ENCODE peak calls at places on chromosomes 5 and 9, in eight cellular contexts. One of them, this sample, is unnamed. For H3K27me3, the result is how much of the 10 kb centered on the place peaks cover.

GRCh38 chr9:33778700-33779351 is 16.5 kb upstream of the PRSS3 start:
- DNase-seq in breast epithelium: no peak
- DNase-seq in CD8-positive, alpha-beta memory T cell: peak
- DNase-seq in brain microvascular endothelial cell: peak
- DNase-seq in left ventricle myocardium inferior: no peak
- DNase-seq in body of pancreas: peak
- DNase-seq in effector memory CD4-positive, alpha-beta T cell: peak
- DNase-seq in left lung: no peak
- DNase-seq in this sample: no peak

GRCh38 chr5:134106991-134107701 is 7.3 kb upstream of the TCF7 start:
- DNase-seq in breast epithelium: no peak
- DNase-seq in CD8-positive, alpha-beta memory T cell: no peak
- DNase-seq in brain microvascular endothelial cell: no peak
- DNase-seq in left ventricle myocardium inferior: no peak
- DNase-seq in body of pancreas: no peak
- DNase-seq in effector memory CD4-positive, alpha-beta T cell: no peak
- DNase-seq in left lung: no peak
- DNase-seq in this sample: no peak

GRCh38 chr9:78187763-78188495 is 47.9 kb upstream of the CEP78 start:
- DNase-seq in breast epithelium: no peak
- DNase-seq in CD8-positive, alpha-beta memory T cell: no peak
- DNase-seq in brain microvascular endothelial cell: no peak
- DNase-seq in left ventricle myocardium inferior: peak
- DNase-seq in body of pancreas: no peak
- DNase-seq in effector memory CD4-positive, alpha-beta T cell: no peak
- DNase-seq in left lung: peak
- DNase-seq in this sample: no peak

GRCh38 chr9:134475051-134475790 is 149.0 kb downstream of the RXRA start:
- DNase-seq in breast epithelium: peak
- DNase-seq in CD8-positive, alpha-beta memory T cell: no peak
- DNase-seq in brain microvascular endothelial cell: peak
- DNase-seq in left ventricle myocardium inferior: peak
- DNase-seq in body of pancreas: no peak
- DNase-seq in effector memory CD4-positive, alpha-beta T cell: no peak
- DNase-seq in left lung: peak
- DNase-seq in this sample: no peak

GRCh38 chr5:40572947-40573346 is 106.8 kb upstream of the PTGER4 start:
- DNase-seq in breast epithelium: no peak
- DNase-seq in CD8-positive, alpha-beta memory T cell: no peak
- DNase-seq in brain microvascular endothelial cell: peak
- DNase-seq in left ventricle myocardium inferior: no peak
- DNase-seq in body of pancreas: no peak
- DNase-seq in effector memory CD4-positive, alpha-beta T cell: no peak
- DNase-seq in left lung: no peak
- DNase-seq in this sample: no peak

GRCh38 chr9:78029601-78030552 is 1.7 kb downstream of the GNAQ start:
- DNase-seq in breast epithelium: no peak
- DNase-seq in CD8-positive, alpha-beta memory T cell: no peak
- DNase-seq in brain microvascular endothelial cell: no peak
- DNase-seq in left ventricle myocardium inferior: no peak
- DNase-seq in body of pancreas: no peak
- DNase-seq in effector memory CD4-positive, alpha-beta T cell: no peak
- DNase-seq in left lung: no peak
- DNase-seq in this sample: no peak

GRCh38 chr9:135478858-135479468 is 619 bp upstream of the PPP1R26 start:
- DNase-seq in breast epithelium: peak
- DNase-seq in CD8-positive, alpha-beta memory T cell: no peak
- DNase-seq in brain microvascular endothelial cell: no peak
- DNase-seq in left ventricle myocardium inferior: no peak
- DNase-seq in body of pancreas: peak
- DNase-seq in effector memory CD4-positive, alpha-beta T cell: no peak
- DNase-seq in left lung: peak
- DNase-seq in this sample: no peak

GRCh38 chr5:1494780-1495524 is 28.8 kb downstream of the LPCAT1 start:
- DNase-seq in breast epithelium: no peak
- DNase-seq in CD8-positive, alpha-beta memory T cell: peak
- DNase-seq in brain microvascular endothelial cell: no peak
- DNase-seq in left ventricle myocardium inferior: no peak
- DNase-seq in body of pancreas: no peak
- DNase-seq in effector memory CD4-positive, alpha-beta T cell: no peak
- DNase-seq in left lung: peak
- DNase-seq in this sample: no peak

GRCh38 chr5:141634162-141634561 is 2.5 kb downstream of the HDAC3 start:
- DNase-seq in breast epithelium: no peak
- DNase-seq in CD8-positive, alpha-beta memory T cell: no peak
- DNase-seq in brain microvascular endothelial cell: no peak
- DNase-seq in left ventricle myocardium inferior: no peak
- DNase-seq in body of pancreas: no peak
- DNase-seq in effector memory CD4-positive, alpha-beta T cell: no peak
- DNase-seq in left lung: no peak
- DNase-seq in this sample: no peak

GRCh38 chr5:157766441-157766840 is 22.9 kb downstream of the LSM11 start:
- DNase-seq in breast epithelium: no peak
- DNase-seq in CD8-positive, alpha-beta memory T cell: no peak
- DNase-seq in brain microvascular endothelial cell: no peak
- DNase-seq in left ventricle myocardium inferior: no peak
- DNase-seq in body of pancreas: no peak
- DNase-seq in effector memory CD4-positive, alpha-beta T cell: no peak
- DNase-seq in left lung: no peak
- DNase-seq in this sample: no peak

GRCh38 chr5:16742938-16743337 is 126.1 kb upstream of the RETREG1 start:
- DNase-seq in breast epithelium: no peak
- DNase-seq in CD8-positive, alpha-beta memory T cell: no peak
- DNase-seq in brain microvascular endothelial cell: peak
- DNase-seq in left ventricle myocardium inferior: no peak
- DNase-seq in body of pancreas: no peak
- DNase-seq in effector memory CD4-positive, alpha-beta T cell: no peak
- DNase-seq in left lung: no peak
- DNase-seq in this sample: no peak

GRCh38 chr5:8188874-8189588 is 320.1 kb downstream of the MTRR start:
- DNase-seq in breast epithelium: no peak
- DNase-seq in CD8-positive, alpha-beta memory T cell: no peak
- DNase-seq in brain microvascular endothelial cell: no peak
- DNase-seq in left ventricle myocardium inferior: no peak
- DNase-seq in body of pancreas: no peak
- DNase-seq in effector memory CD4-positive, alpha-beta T cell: no peak
- DNase-seq in left lung: no peak
- DNase-seq in this sample: no peak

GRCh38 chr9:77843088-77843985 is 188.3 kb downstream of the GNAQ start:
- DNase-seq in breast epithelium: no peak
- DNase-seq in CD8-positive, alpha-beta memory T cell: no peak
- DNase-seq in brain microvascular endothelial cell: no peak
- DNase-seq in left ventricle myocardium inferior: no peak
- DNase-seq in body of pancreas: no peak
- DNase-seq in effector memory CD4-positive, alpha-beta T cell: no peak
- DNase-seq in left lung: no peak
- DNase-seq in this sample: no peak

GRCh38 chr5:56638061-56638621 is 177.2 kb upstream of the MAP3K1 start:
- DNase-seq in breast epithelium: peak
- DNase-seq in CD8-positive, alpha-beta memory T cell: no peak
- DNase-seq in brain microvascular endothelial cell: no peak
- DNase-seq in left ventricle myocardium inferior: no peak
- DNase-seq in body of pancreas: peak
- DNase-seq in effector memory CD4-positive, alpha-beta T cell: no peak
- DNase-seq in left lung: no peak
- DNase-seq in this sample: no peak

GRCh38 chr5:102771435-102771834 is 16.3 kb downstream of the PAM start:
- DNase-seq in breast epithelium: no peak
- DNase-seq in CD8-positive, alpha-beta memory T cell: no peak
- DNase-seq in brain microvascular endothelial cell: no peak
- DNase-seq in left ventricle myocardium inferior: no peak
- DNase-seq in body of pancreas: no peak
- DNase-seq in effector memory CD4-positive, alpha-beta T cell: no peak
- DNase-seq in left lung: no peak
- DNase-seq in this sample: no peak

GRCh38 chr9:10054456-10054855 is 558.3 kb downstream of the PTPRD start:
- DNase-seq in breast epithelium: no peak
- DNase-seq in CD8-positive, alpha-beta memory T cell: no peak
- DNase-seq in brain microvascular endothelial cell: no peak
- DNase-seq in left ventricle myocardium inferior: no peak
- DNase-seq in body of pancreas: no peak
- DNase-seq in effector memory CD4-positive, alpha-beta T cell: no peak
- DNase-seq in left lung: no peak
- DNase-seq in this sample: no peak

GRCh38 chr9:3732077-3733038 is 206.6 kb upstream of the RFX3 start:
- DNase-seq in breast epithelium: peak
- DNase-seq in CD8-positive, alpha-beta memory T cell: no peak
- DNase-seq in brain microvascular endothelial cell: peak
- DNase-seq in left ventricle myocardium inferior: no peak
- DNase-seq in body of pancreas: peak
- DNase-seq in effector memory CD4-positive, alpha-beta T cell: no peak
- DNase-seq in left lung: no peak
- DNase-seq in this sample: peak

GRCh38 chr5:76403963-76404693 is 1.0 kb downstream of the IQGAP2 start:
- DNase-seq in breast epithelium: peak
- DNase-seq in CD8-positive, alpha-beta memory T cell: peak
- DNase-seq in brain microvascular endothelial cell: no peak
- DNase-seq in left ventricle myocardium inferior: peak
- DNase-seq in body of pancreas: peak
- DNase-seq in effector memory CD4-positive, alpha-beta T cell: peak
- DNase-seq in left lung: peak
- DNase-seq in this sample: no peak

GRCh38 chr5:52705720-52706119 is 82.0 kb upstream of the ITGA1 start:
- DNase-seq in breast epithelium: no peak
- DNase-seq in CD8-positive, alpha-beta memory T cell: no peak
- DNase-seq in brain microvascular endothelial cell: no peak
- DNase-seq in left ventricle myocardium inferior: no peak
- DNase-seq in body of pancreas: no peak
- DNase-seq in effector memory CD4-positive, alpha-beta T cell: no peak
- DNase-seq in left lung: no peak
- DNase-seq in this sample: no peak

GRCh38 chr5:91135475-91136248 is 247.5 kb downstream of the ARRDC3 start:
- DNase-seq in breast epithelium: no peak
- DNase-seq in CD8-positive, alpha-beta memory T cell: no peak
- DNase-seq in brain microvascular endothelial cell: no peak
- DNase-seq in left ventricle myocardium inferior: no peak
- DNase-seq in body of pancreas: no peak
- DNase-seq in effector memory CD4-positive, alpha-beta T cell: no peak
- DNase-seq in left lung: no peak
- DNase-seq in this sample: no peak

GRCh38 chr5:157160001-157160400 is 6.1 kb downstream of the GARIN3 start:
- DNase-seq in breast epithelium: no peak
- DNase-seq in CD8-positive, alpha-beta memory T cell: peak
- DNase-seq in brain microvascular endothelial cell: no peak
- DNase-seq in left ventricle myocardium inferior: no peak
- DNase-seq in body of pancreas: no peak
- DNase-seq in effector memory CD4-positive, alpha-beta T cell: peak
- DNase-seq in left lung: no peak
- DNase-seq in this sample: no peak

GRCh38 chr9:734831-735511 is 106.5 kb upstream of the DMRT1 start:
- DNase-seq in breast epithelium: peak
- DNase-seq in CD8-positive, alpha-beta memory T cell: no peak
- DNase-seq in brain microvascular endothelial cell: peak
- DNase-seq in left ventricle myocardium inferior: no peak
- DNase-seq in body of pancreas: no peak
- DNase-seq in effector memory CD4-positive, alpha-beta T cell: no peak
- DNase-seq in left lung: no peak
- DNase-seq in this sample: no peak

GRCh38 chr9:108417726-108418125 is 438.1 kb downstream of the ACTL7B start:
- DNase-seq in breast epithelium: no peak
- DNase-seq in CD8-positive, alpha-beta memory T cell: no peak
- DNase-seq in brain microvascular endothelial cell: no peak
- DNase-seq in left ventricle myocardium inferior: no peak
- DNase-seq in body of pancreas: no peak
- DNase-seq in effector memory CD4-positive, alpha-beta T cell: no peak
- DNase-seq in left lung: no peak
- DNase-seq in this sample: no peak

GRCh38 chr9:90868555-90868954 is 66.9 kb downstream of the SYK start:
- DNase-seq in breast epithelium: no peak
- DNase-seq in CD8-positive, alpha-beta memory T cell: no peak
- DNase-seq in brain microvascular endothelial cell: no peak
- DNase-seq in left ventricle myocardium inferior: no peak
- DNase-seq in body of pancreas: no peak
- DNase-seq in effector memory CD4-positive, alpha-beta T cell: no peak
- DNase-seq in left lung: no peak
- DNase-seq in this sample: no peak

GRCh38 chr5:157915638-157916037 is 56.7 kb upstream of the CLINT1 start:
- DNase-seq in breast epithelium: peak
- DNase-seq in CD8-positive, alpha-beta memory T cell: no peak
- DNase-seq in brain microvascular endothelial cell: peak
- DNase-seq in left ventricle myocardium inferior: peak
- DNase-seq in body of pancreas: peak
- DNase-seq in effector memory CD4-positive, alpha-beta T cell: no peak
- DNase-seq in left lung: peak
- DNase-seq in this sample: no peak

GRCh38 chr5:181051841-181052525 is 11.9 kb downstream of the BTNL9 start:
- DNase-seq in breast epithelium: no peak
- DNase-seq in CD8-positive, alpha-beta memory T cell: no peak
- DNase-seq in brain microvascular endothelial cell: no peak
- DNase-seq in left ventricle myocardium inferior: no peak
- DNase-seq in body of pancreas: no peak
- DNase-seq in effector memory CD4-positive, alpha-beta T cell: no peak
- DNase-seq in left lung: no peak
- DNase-seq in this sample: no peak
- H3K27me3 ChIP-seq in breast epithelium: under half
- H3K27me3 ChIP-seq in CD8-positive, alpha-beta memory T cell: under half
- H3K27me3 ChIP-seq in brain microvascular endothelial cell: under half
- H3K27me3 ChIP-seq in left ventricle myocardium inferior: half or more
- H3K27me3 ChIP-seq in body of pancreas: under half
- H3K27me3 ChIP-seq in effector memory CD4-positive, alpha-beta T cell: half or more
- H3K27me3 ChIP-seq in left lung: half or more
- H3K27me3 ChIP-seq in this sample: under half

GRCh38 chr5:154486427-154486866 is 8.4 kb upstream of the HAND1 start:
- DNase-seq in breast epithelium: no peak
- DNase-seq in CD8-positive, alpha-beta memory T cell: no peak
- DNase-seq in brain microvascular endothelial cell: no peak
- DNase-seq in left ventricle myocardium inferior: no peak
- DNase-seq in body of pancreas: no peak
- DNase-seq in effector memory CD4-positive, alpha-beta T cell: no peak
- DNase-seq in left lung: peak
- DNase-seq in this sample: no peak
- H3K27me3 ChIP-seq in breast epithelium: under half
- H3K27me3 ChIP-seq in CD8-positive, alpha-beta memory T cell: half or more
- H3K27me3 ChIP-seq in brain microvascular endothelial cell: half or more
- H3K27me3 ChIP-seq in left ventricle myocardium inferior: half or more
- H3K27me3 ChIP-seq in body of pancreas: under half
- H3K27me3 ChIP-seq in effector memory CD4-positive, alpha-beta T cell: half or more
- H3K27me3 ChIP-seq in left lung: half or more
- H3K27me3 ChIP-seq in this sample: half or more

DNA sequence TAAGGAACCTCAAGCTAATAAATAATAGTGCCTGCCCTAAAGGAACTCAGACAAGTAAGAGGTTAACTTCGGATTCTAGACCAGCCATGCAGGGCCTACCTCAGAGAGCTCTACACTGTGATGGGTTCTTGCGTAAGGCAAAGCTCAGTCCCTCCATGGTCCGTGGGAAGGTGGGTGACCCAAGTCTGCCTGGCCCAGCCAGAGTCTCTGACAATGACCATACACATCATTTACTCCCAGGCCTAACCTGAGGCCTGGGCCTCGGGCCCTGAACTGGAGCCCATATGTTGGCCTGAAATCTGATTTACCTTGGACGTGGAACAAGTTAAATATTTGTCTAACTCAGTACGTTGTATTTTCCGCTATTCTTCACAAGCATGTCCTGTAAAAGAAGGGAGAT is 55.1 kb downstream of the TMEM174 start:
- DNase-seq in breast epithelium: no peak
- DNase-seq in CD8-positive, alpha-beta memory T cell: no peak
- DNase-seq in brain microvascular endothelial cell: no peak
- DNase-seq in left ventricle myocardium inferior: no peak
- DNase-seq in body of pancreas: no peak
- DNase-seq in effector memory CD4-positive, alpha-beta T cell: no peak
- DNase-seq in left lung: no peak
- DNase-seq in this sample: no peak
- H3K27me3 ChIP-seq in breast epithelium: under half
- H3K27me3 ChIP-seq in CD8-positive, alpha-beta memory T cell: under half
- H3K27me3 ChIP-seq in brain microvascular endothelial cell: under half
- H3K27me3 ChIP-seq in left ventricle myocardium inferior: half or more
- H3K27me3 ChIP-seq in body of pancreas: under half
- H3K27me3 ChIP-seq in effector memory CD4-positive, alpha-beta T cell: under half
- H3K27me3 ChIP-seq in left lung: half or more
- H3K27me3 ChIP-seq in this sample: under half

GRCh38 chr9:123998970-123999621 is 12.5 kb upstream of the LHX2 start:
- DNase-seq in breast epithelium: no peak
- DNase-seq in CD8-positive, alpha-beta memory T cell: no peak
- DNase-seq in brain microvascular endothelial cell: no peak
- DNase-seq in left ventricle myocardium inferior: no peak
- DNase-seq in body of pancreas: no peak
- DNase-seq in effector memory CD4-positive, alpha-beta T cell: no peak
- DNase-seq in left lung: peak
- DNase-seq in this sample: no peak
- H3K27me3 ChIP-seq in breast epithelium: under half
- H3K27me3 ChIP-seq in CD8-positive, alpha-beta memory T cell: half or more
- H3K27me3 ChIP-seq in brain microvascular endothelial cell: half or more
- H3K27me3 ChIP-seq in left ventricle myocardium inferior: half or more
- H3K27me3 ChIP-seq in body of pancreas: under half
- H3K27me3 ChIP-seq in effector memory CD4-positive, alpha-beta T cell: under half
- H3K27me3 ChIP-seq in left lung: half or more
- H3K27me3 ChIP-seq in this sample: half or more

This sample was measured in keratinocyte.